ENCODE peak calls at places on chromosomes 16 and 17, in eight cellular contexts. Z is CD8-positive, alpha-beta T cell; L is choroid plexus epithelial cell; B is ovary; Q is psoas muscle; C is cardiac muscle cell; U is fibroblast of mammary gland; E is tibial nerve. R is an unnamed sample.

GRCh38 chr17:52027081-52027480 is 131.4 kb downstream of the CA10 start:
- DNase-seq in Z (no peak), L (no peak), B (no peak), Q (no peak), C (no peak), U (no peak), E (no peak), R (peak; percentile 45)

GRCh38 chr16:11163761-11164261 is 92.2 kb downstream of the SOCS1 start:
- DNase-seq in Z (no peak), L (no peak), B (no peak), Q (no peak), C (no peak), U (no peak), E (no peak), R (no peak)

GRCh38 chr17:63476494-63476856 is 386 bp upstream of the ACE start:
- DNase-seq in Z (no peak), L (no peak), B (no peak), Q (no peak), C (peak; percentile 70), U (no peak), E (no peak), R (no peak)

GRCh38 chr17:32954477-32954876 is 26.5 kb downstream of the TMEM98 start:
- DNase-seq in Z (no peak), L (no peak), B (no peak), Q (no peak), C (no peak), U (no peak), E (no peak), R (no peak)

GRCh38 chr17:66255527-66255971 is 26.3 kb upstream of the APOH start:
- DNase-seq in Z (no peak), L (no peak), B (no peak), Q (no peak), C (no peak), U (no peak), E (no peak), R (no peak)

GRCh38 chr16:19167710-19168172 is 299 bp upstream of the SYT17 start:
- DNase-seq in Z (no peak), L (peak; percentile 70), B (peak; percentile 25), Q (peak; percentile 71), C (peak; percentile 79), U (peak; percentile 63), E (no peak), R (peak; percentile 59)

GRCh38 chr17:17526369-17526768 is 30.2 kb upstream of the RASD1 start:
- DNase-seq in Z (no peak), L (no peak), B (peak; percentile 41), Q (peak; percentile 71), C (no peak), U (no peak), E (no peak), R (no peak)

GRCh38 chr17:9032151-9032550 is 10.8 kb downstream of the NTN1 start:
- DNase-seq in Z (no peak), L (no peak), B (no peak), Q (no peak), C (no peak), U (no peak), E (no peak), R (no peak)

GRCh38 chr16:57145046-57145963 is 40.5 kb downstream of the PSME3IP1 start:
- DNase-seq in Z (no peak), L (no peak), B (no peak), Q (no peak), C (no peak), U (no peak), E (no peak), R (no peak)

GRCh38 chr17:2724783-2725164 is 13.2 kb upstream of the CLUH start:
- DNase-seq in Z (no peak), L (peak; percentile 24), B (no peak), Q (peak; percentile 42), C (peak; percentile 73), U (peak; percentile 37), E (no peak), R (no peak)

GRCh38 chr17:9576521-9577401 is at the start of gene CFAP52:
- DNase-seq in Z (peak; percentile 61), L (peak; percentile 83), B (peak; percentile 83), Q (peak; percentile 73), C (peak; percentile 87), U (peak; percentile 74), E (peak; percentile 77), R (peak; percentile 71)

GRCh38 chr16:88069397-88070168 is 118.3 kb downstream of the BANP start:
- DNase-seq in Z (no peak), L (no peak), B (no peak), Q (no peak), C (no peak), U (no peak), E (no peak), R (no peak)

GRCh38 chr17:4523946-4524345 is 25.3 kb downstream of the SPNS2 start:
- DNase-seq in Z (no peak), L (no peak), B (no peak), Q (no peak), C (no peak), U (no peak), E (no peak), R (no peak)

GRCh38 chr16:4314532-4315184 is 1.2 kb upstream of the GLIS2 start:
- DNase-seq in Z (no peak), L (peak; percentile 46), B (peak; percentile 60), Q (no peak), C (peak; percentile 52), U (peak; percentile 64), E (no peak), R (no peak)

GRCh38 chr16:13231365-13231764 is 330.0 kb downstream of the SHISA9 start:
- DNase-seq in Z (no peak), L (no peak), B (no peak), Q (no peak), C (no peak), U (no peak), E (no peak), R (no peak)

GRCh38 chr16:57993897-57994296 is 6.6 kb downstream of the ZNF319 start:
- DNase-seq in Z (no peak), L (no peak), B (no peak), Q (no peak), C (no peak), U (no peak), E (no peak), R (no peak)

GRCh38 chr17:63495471-63495870 is 18.6 kb downstream of the ACE start:
- DNase-seq in Z (no peak), L (no peak), B (no peak), Q (no peak), C (no peak), U (no peak), E (no peak), R (no peak)

GRCh38 chr16:85137323-85138072 is 25.2 kb upstream of the CIBAR2 start:
- DNase-seq in Z (no peak), L (peak; percentile 95), B (peak; percentile 97), Q (peak; percentile 94), C (peak; percentile 76), U (peak; percentile 96), E (peak; percentile 92), R (peak; percentile 85)

GRCh38 chr17:58084317-58084981 is 1.2 kb downstream of the DYNLL2 start:
- DNase-seq in Z (peak; percentile 25), L (peak; percentile 23), B (peak; percentile 47), Q (peak; percentile 42), C (peak; percentile 52), U (peak; percentile 11), E (peak; percentile 17), R (peak; percentile 47)

GRCh38 chr17:76266244-76266938 is 1.2 kb downstream of the UBALD2 start:
- DNase-seq in Z (no peak), L (peak; percentile 52), B (peak; percentile 40), Q (no peak), C (no peak), U (peak; percentile 37), E (no peak), R (no peak)

GRCh38 chr17:40025559-40025958 is 10.3 kb downstream of the CSF3 start:
- DNase-seq in Z (no peak), L (peak; percentile 15), B (no peak), Q (no peak), C (no peak), U (no peak), E (no peak), R (no peak)

GRCh38 chr16:89981414-89981813 is 32.9 kb downstream of the DEF8 start:
- DNase-seq in Z (no peak), L (no peak), B (no peak), Q (no peak), C (no peak), U (no peak), E (no peak), R (no peak)

GRCh38 chr17:77440571-77440981 is 299.8 kb downstream of the SEC14L1 start:
- DNase-seq in Z (no peak), L (no peak), B (no peak), Q (peak; percentile 21), C (no peak), U (no peak), E (no peak), R (no peak)

GRCh38 chr16:102060-102855 is 24.2 kb downstream of the MPG start:
- DNase-seq in Z (no peak), L (peak; percentile 69), B (peak; percentile 81), Q (peak; percentile 67), C (no peak), U (peak; percentile 75), E (peak; percentile 48), R (no peak)

GRCh38 chr17:4777969-4778760 is 6.5 kb downstream of the TM4SF5 start:
- DNase-seq in Z (no peak), L (peak; percentile 32), B (no peak), Q (no peak), C (no peak), U (no peak), E (no peak), R (no peak)

GRCh38 chr16:81598083-81598482 is 153.5 kb downstream of the CMIP start:
- DNase-seq in Z (no peak), L (no peak), B (no peak), Q (no peak), C (no peak), U (no peak), E (no peak), R (no peak)
- TF ChIP-seq CTCF in Z (no peak), L (peak; percentile 23), B (no peak), Q (no peak), C (no peak), U (no peak), E (no peak), R (no peak)

GRCh38 chr16:20956319-20956718 is 55.7 kb downstream of the LYRM1 start:
- DNase-seq in Z (no peak), L (peak; percentile 68), B (no peak), Q (no peak), C (no peak), U (peak; percentile 59), E (no peak), R (peak; percentile 25)
- TF ChIP-seq CTCF in Z (no peak), L (peak; percentile 24), B (no peak), Q (no peak), C (peak; percentile 13), U (peak; percentile 9), E (no peak), R (no peak)

GRCh38 chr17:6574689-6575595 is 18.6 kb upstream of the PITPNM3 start:
- DNase-seq in Z (peak; percentile 17), L (peak; percentile 68), B (no peak), Q (no peak), C (peak; percentile 57), U (peak; percentile 87), E (no peak), R (peak; percentile 73)
- TF ChIP-seq CTCF in Z (no peak), L (no peak), B (no peak), Q (no peak), C (peak; percentile 16), U (no peak), E (no peak), R (no peak)

DNA sequence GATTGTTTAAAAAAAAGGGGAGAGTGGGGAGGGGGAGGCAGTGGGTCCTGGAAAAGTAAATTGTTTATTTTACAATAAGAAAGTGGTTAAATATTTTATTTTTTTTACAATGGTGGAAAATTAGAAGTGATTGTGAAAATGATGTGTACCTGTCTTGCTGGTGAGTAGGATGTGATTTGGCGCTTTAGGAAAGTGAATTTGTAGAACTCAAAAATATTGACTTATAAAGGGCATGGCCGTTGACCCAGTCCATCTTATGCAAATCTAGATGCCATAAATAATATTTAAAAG is 10.2 kb upstream of the CES1 start:
- DNase-seq in Z (no peak), L (no peak), B (no peak), Q (no peak), C (no peak), U (no peak), E (no peak), R (no peak)
- TF ChIP-seq CTCF in Z (peak; percentile 42), L (no peak), B (no peak), Q (no peak), C (no peak), U (no peak), E (no peak), R (no peak)